ENCODE peak calls at places on chromosomes 2 and 18, in ten cellular contexts. N is tibial nerve, J is body of pancreas, W is hepatocyte, T is neural progenitor cell, C is cardiac fibroblast, B is Panc1, U is IMR-90, M is neural crest cell, G is GM12865. Z is an unnamed sample.

GRCh38 chr2:17542471-17542870 is 2.0 kb downstream of the VSNL1 start:
- DNase-seq in N (no peak), J (no peak), W (no peak), T (no peak), C (no peak), B (no peak), U (no peak), M (no peak), G (no peak), Z (no peak)

GRCh38 chr2:128607981-128608506 is 289.4 kb upstream of the HS6ST1 start:
- DNase-seq in N (peak), J (no peak), W (no peak), T (no peak), C (no peak), B (no peak), U (no peak), M (no peak), G (no peak), Z (no peak)

GRCh38 chr2:144996225-144996795 is 476.4 kb upstream of the ZEB2 start:
- DNase-seq in N (no peak), J (no peak), W (no peak), T (no peak), C (peak), B (no peak), U (peak), M (no peak), G (no peak), Z (no peak)

GRCh38 chr2:933734-934295 is 16.8 kb upstream of the SNTG2 start:
- DNase-seq in N (no peak), J (no peak), W (no peak), T (no peak), C (no peak), B (no peak), U (no peak), M (no peak), G (no peak), Z (no peak)

GRCh38 chr2:170525566-170525900 is 189.6 kb upstream of the SP5 start:
- DNase-seq in N (peak), J (peak), W (peak), T (no peak), C (peak), B (peak), U (peak), M (no peak), G (no peak), Z (peak)

GRCh38 chr2:70242552-70242951 is 5.9 kb downstream of the TIA1 start:
- DNase-seq in N (no peak), J (no peak), W (no peak), T (no peak), C (no peak), B (no peak), U (no peak), M (no peak), G (no peak), Z (no peak)

GRCh38 chr2:171924170-171924942 is 2.1 kb downstream of the HAT1 start:
- DNase-seq in N (no peak), J (no peak), W (no peak), T (no peak), C (no peak), B (no peak), U (no peak), M (no peak), G (no peak), Z (no peak)

GRCh38 chr2:112836695-112837117 is at the start of gene IL1B:
- DNase-seq in N (no peak), J (no peak), W (peak), T (no peak), C (peak), B (no peak), U (peak), M (no peak), G (no peak), Z (no peak)

GRCh38 chr18:74826560-74826959 is 228.9 kb downstream of the ZNF407 start:
- DNase-seq in N (no peak), J (no peak), W (no peak), T (no peak), C (no peak), B (no peak), U (peak), M (no peak), G (no peak), Z (no peak)

GRCh38 chr18:26574958-26575864 is 26.9 kb upstream of the KCTD1 start:
- DNase-seq in N (peak), J (peak), W (peak), T (peak), C (peak), B (no peak), U (peak), M (peak), G (peak), Z (no peak)

GRCh38 chr2:119516121-119516520 is 8.2 kb downstream of the SCTR start:
- DNase-seq in N (no peak), J (no peak), W (no peak), T (no peak), C (no peak), B (no peak), U (no peak), M (no peak), G (no peak), Z (no peak)

GRCh38 chr2:173750831-173751230 is 214.3 kb downstream of the SP3 start:
- DNase-seq in N (no peak), J (no peak), W (no peak), T (no peak), C (no peak), B (no peak), U (no peak), M (no peak), G (no peak), Z (no peak)

GRCh38 chr2:173751245-173751975 is 213.8 kb downstream of the SP3 start:
- DNase-seq in N (no peak), J (no peak), W (no peak), T (peak), C (no peak), B (no peak), U (no peak), M (no peak), G (no peak), Z (no peak)

GRCh38 chr2:173753441-173753840 is 211.7 kb downstream of the SP3 start:
- DNase-seq in N (no peak), J (no peak), W (no peak), T (no peak), C (no peak), B (no peak), U (no peak), M (no peak), G (no peak), Z (no peak)

GRCh38 chr2:173750332-173750731 is 214.8 kb downstream of the SP3 start:
- DNase-seq in N (no peak), J (no peak), W (peak), T (peak), C (peak), B (no peak), U (peak), M (no peak), G (no peak), Z (no peak)

DNA sequence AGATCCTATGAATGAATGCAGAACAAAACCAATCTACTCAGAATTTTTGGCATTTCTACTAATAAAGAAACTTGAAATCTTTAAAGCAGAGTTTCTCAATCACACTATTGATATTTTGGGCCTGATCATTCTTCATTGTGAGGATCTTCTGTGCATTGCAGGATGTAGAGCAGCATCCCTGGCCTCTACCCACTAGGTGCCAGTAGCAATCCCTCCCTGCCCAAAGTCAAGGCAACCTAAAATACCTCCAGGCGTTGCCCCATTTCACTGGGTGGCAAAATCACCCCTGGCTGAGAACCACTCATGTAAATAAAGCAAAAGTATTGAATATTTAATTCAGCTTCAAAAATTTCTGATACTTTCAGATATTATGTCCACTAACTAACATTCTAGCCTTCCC is 213.0 kb downstream of the SP3 start:
- DNase-seq in N (no peak), J (no peak), W (no peak), T (no peak), C (peak), B (no peak), U (no peak), M (no peak), G (peak), Z (no peak)
- TF ChIP-seq CTCF in N (no peak), J (no peak), W (peak), T (peak), C (peak), B (peak), U (peak), M (peak), G (peak), Z (no peak)

GRCh38 chr2:167749641-167750040 is 497.8 kb downstream of the STK39 start:
- DNase-seq in N (no peak), J (no peak), W (no peak), T (no peak), C (no peak), B (no peak), U (no peak), M (no peak), G (no peak), Z (no peak)
- TF ChIP-seq CTCF in N (no peak), J (no peak), W (no peak), T (no peak), C (no peak), B (no peak), U (no peak), M (no peak), G (no peak), Z (no peak)

DNA sequence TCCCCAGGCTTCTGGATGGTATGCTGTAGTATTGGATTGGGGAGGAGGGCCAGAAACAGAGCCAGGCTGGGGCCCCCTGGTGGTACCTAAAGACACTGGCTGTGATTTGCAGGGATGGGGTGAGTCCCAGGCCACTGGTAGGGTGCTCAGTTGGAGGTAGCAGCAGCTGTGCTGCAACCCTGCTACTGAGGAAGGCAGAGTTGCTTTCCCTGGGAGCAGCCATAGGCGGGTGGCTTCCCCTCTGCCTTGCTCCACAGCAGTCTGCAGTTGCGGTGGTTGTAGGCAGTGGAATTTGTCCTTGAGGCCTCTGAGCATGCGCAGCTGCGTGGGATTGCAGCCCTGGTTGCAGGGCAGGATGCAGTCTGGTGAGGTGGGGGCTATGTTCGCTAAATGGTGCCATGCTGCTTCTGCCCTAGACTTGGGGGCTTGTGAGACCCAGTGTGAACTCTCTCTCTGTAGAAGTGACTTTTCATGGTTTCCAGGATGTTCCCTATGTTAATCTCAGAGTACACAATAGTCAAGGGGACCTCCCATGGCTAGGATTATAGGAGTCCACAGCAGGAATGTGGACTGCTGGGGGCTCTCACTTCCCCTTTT is 443.5 kb downstream of the XIRP2 start:
- DNase-seq in N (no peak), J (no peak), W (peak), T (peak), C (no peak), B (no peak), U (no peak), M (peak), G (peak), Z (no peak)
- TF ChIP-seq CTCF in N (no peak), J (no peak), W (peak), T (peak), C (peak), B (peak), U (peak), M (peak), G (peak), Z (no peak)

DNA sequence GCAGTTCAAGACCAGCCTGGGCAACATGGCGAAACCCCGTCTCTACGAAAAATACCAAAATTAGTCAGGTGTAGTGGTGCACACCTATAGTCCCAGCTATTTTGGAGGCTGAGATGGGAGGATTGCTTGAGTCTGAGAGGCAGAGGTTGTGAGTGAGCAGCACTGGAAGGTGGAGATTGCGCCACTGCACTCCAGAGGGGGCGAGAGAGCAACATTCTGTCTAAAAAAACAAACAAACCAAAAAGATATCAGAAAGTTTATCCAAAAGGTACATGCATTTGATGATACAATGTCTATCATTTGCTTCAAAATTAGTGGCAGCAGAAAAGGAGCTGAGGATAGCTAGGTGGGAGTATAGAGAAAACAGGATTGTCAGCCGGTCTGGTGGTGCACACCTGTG is 39.8 kb upstream of the CABLES1 start:
- DNase-seq in N (no peak), J (no peak), W (no peak), T (no peak), C (no peak), B (no peak), U (no peak), M (no peak), G (no peak), Z (no peak)
- TF ChIP-seq CTCF in N (no peak), J (no peak), W (no peak), T (peak), C (no peak), B (no peak), U (no peak), M (no peak), G (peak), Z (no peak)

Z was measured in omental fat pad.